ENCODE peak calls at places on chromosome 6, in six cellular contexts. One of them, this sample, is unnamed.

GRCh38 chr6:2917801-2918495 is 14.8 kb upstream of the SERPINB9 start:
- DNase-seq in NT2/D1: no peak
- DNase-seq in esophagus muscularis mucosa: peak; percentile 90
- DNase-seq in activated gamma-delta T cell: no peak
- DNase-seq in activated CD4-positive, alpha-beta T cell treated with anti-CD3 and anti-CD28 coated beads, Interleukin-2, amount 50 U/mL, for 1 hour: no peak
- DNase-seq in foreskin fibroblast: no peak
- DNase-seq in this sample: no peak

GRCh38 chr6:35173068-35174042 is 32.2 kb upstream of the TCP11 start:
- DNase-seq in esophagus muscularis mucosa: no peak
- DNase-seq in activated CD4-positive, alpha-beta T cell treated with anti-CD3 and anti-CD28 coated beads, Interleukin-2, amount 50 U/mL, for 1 hour: no peak
- DNase-seq in NT2/D1: no peak
- DNase-seq in activated gamma-delta T cell: no peak
- DNase-seq in foreskin fibroblast: no peak
- DNase-seq in this sample: no peak

GRCh38 chr6:168314948-168315347 is 4.6 kb downstream of the DACT2 start:
- DNase-seq in foreskin fibroblast: no peak
- DNase-seq in esophagus muscularis mucosa: no peak
- DNase-seq in activated CD4-positive, alpha-beta T cell treated with anti-CD3 and anti-CD28 coated beads, Interleukin-2, amount 50 U/mL, for 1 hour: no peak
- DNase-seq in NT2/D1: no peak
- DNase-seq in activated gamma-delta T cell: no peak
- DNase-seq in this sample: no peak

GRCh38 chr6:27251672-27252251 is 4.3 kb downstream of the PRSS16 start:
- DNase-seq in activated CD4-positive, alpha-beta T cell treated with anti-CD3 and anti-CD28 coated beads, Interleukin-2, amount 50 U/mL, for 1 hour: peak; percentile 50
- DNase-seq in esophagus muscularis mucosa: no peak
- DNase-seq in foreskin fibroblast: no peak
- DNase-seq in NT2/D1: peak; percentile 84
- DNase-seq in activated gamma-delta T cell: peak; percentile 37
- DNase-seq in this sample: peak; percentile 29

GRCh38 chr6:103707596-103708325 is 1152.0 kb downstream of the HACE1 start:
- DNase-seq in activated CD4-positive, alpha-beta T cell treated with anti-CD3 and anti-CD28 coated beads, Interleukin-2, amount 50 U/mL, for 1 hour: no peak
- DNase-seq in NT2/D1: no peak
- DNase-seq in esophagus muscularis mucosa: no peak
- DNase-seq in foreskin fibroblast: no peak
- DNase-seq in activated gamma-delta T cell: no peak
- DNase-seq in this sample: no peak

GRCh38 chr6:15242937-15243614 is 2.8 kb upstream of the JARID2 start:
- DNase-seq in activated gamma-delta T cell: no peak
- DNase-seq in esophagus muscularis mucosa: no peak
- DNase-seq in activated CD4-positive, alpha-beta T cell treated with anti-CD3 and anti-CD28 coated beads, Interleukin-2, amount 50 U/mL, for 1 hour: no peak
- DNase-seq in NT2/D1: no peak
- DNase-seq in foreskin fibroblast: no peak
- DNase-seq in this sample: no peak

GRCh38 chr6:144585217-144585814 is 300.2 kb downstream of the UTRN start:
- DNase-seq in NT2/D1: no peak
- DNase-seq in foreskin fibroblast: peak; percentile 34
- DNase-seq in activated gamma-delta T cell: no peak
- DNase-seq in esophagus muscularis mucosa: no peak
- DNase-seq in activated CD4-positive, alpha-beta T cell treated with anti-CD3 and anti-CD28 coated beads, Interleukin-2, amount 50 U/mL, for 1 hour: no peak
- DNase-seq in this sample: peak; percentile 29

GRCh38 chr6:19413323-19413722 is 423.8 kb upstream of the ID4 start:
- DNase-seq in NT2/D1: no peak
- DNase-seq in esophagus muscularis mucosa: no peak
- DNase-seq in activated gamma-delta T cell: no peak
- DNase-seq in foreskin fibroblast: peak; percentile 62
- DNase-seq in activated CD4-positive, alpha-beta T cell treated with anti-CD3 and anti-CD28 coated beads, Interleukin-2, amount 50 U/mL, for 1 hour: no peak
- DNase-seq in this sample: no peak

GRCh38 chr6:113630738-113631535 is 226.2 kb upstream of the MARCKS start:
- DNase-seq in activated gamma-delta T cell: no peak
- DNase-seq in NT2/D1: no peak
- DNase-seq in esophagus muscularis mucosa: no peak
- DNase-seq in activated CD4-positive, alpha-beta T cell treated with anti-CD3 and anti-CD28 coated beads, Interleukin-2, amount 50 U/mL, for 1 hour: no peak
- DNase-seq in foreskin fibroblast: peak; percentile 57
- DNase-seq in this sample: no peak